ENCODE peak calls at places on chromosomes 7 and 10, in seven cellular contexts. V is coronary artery, Z is foreskin fibroblast, U is AG10803, T is GM23338, O is HCT116, C is bronchial epithelial cell. N is an unnamed sample.

GRCh38 chr10:78327778-78328591 is 294.3 kb downstream of the RPS24 start:
- DNase-seq in U (no peak), T (no peak), O (no peak), V (peak; percentile 41), C (no peak), Z (no peak), N (no peak)

GRCh38 chr10:75508239-75508813 is 76.9 kb downstream of the LRMDA start:
- DNase-seq in Z (peak; percentile 36), T (no peak), O (no peak), U (peak; percentile 93), C (peak; percentile 15), V (no peak), N (peak; percentile 81)

GRCh38 chr10:86520871-86521619 is 547 bp downstream of the WAPL start:
- DNase-seq in Z (peak; percentile 44), V (peak; percentile 77), O (peak; percentile 12), C (peak; percentile 42), U (peak; percentile 61), T (peak; percentile 69), N (peak; percentile 55)

GRCh38 chr7:30977896-30978564 is 14.3 kb downstream of the GHRHR start:
- DNase-seq in V (peak; percentile 62), T (peak; percentile 86), U (peak; percentile 12), C (peak; percentile 32), O (peak; percentile 33), Z (no peak), N (no peak)

GRCh38 chr10:114893248-114893647 is 44.7 kb upstream of the TRUB1 start:
- DNase-seq in U (no peak), C (no peak), V (no peak), O (peak; percentile 55), Z (no peak), T (no peak), N (no peak)

GRCh38 chr10:92830478-92831389 is 17.6 kb upstream of the EXOC6 start:
- DNase-seq in U (no peak), T (no peak), C (no peak), V (no peak), O (no peak), Z (no peak), N (no peak)

GRCh38 chr10:95391164-95391563 is 100.4 kb upstream of the PDLIM1 start:
- DNase-seq in U (no peak), O (no peak), V (no peak), T (no peak), Z (no peak), C (no peak), N (no peak)

GRCh38 chr7:111113263-111114017 is 22.5 kb downstream of the LRRN3 start:
- DNase-seq in V (no peak), O (no peak), C (peak; percentile 78), Z (peak; percentile 20), U (peak; percentile 52), T (no peak), N (peak; percentile 70)

GRCh38 chr7:101947899-101948298 is 130.5 kb downstream of the CUX1 start:
- DNase-seq in V (no peak), U (no peak), T (peak; percentile 56), O (no peak), Z (no peak), C (no peak), N (no peak)

GRCh38 chr7:144127714-144128334 is 4.8 kb downstream of the OR2A14 start:
- DNase-seq in Z (peak; percentile 18), C (peak; percentile 73), V (no peak), O (peak; percentile 85), T (peak; percentile 96), U (peak; percentile 69), N (peak; percentile 72)

GRCh38 chr10:82981137-82981723 is 1106.2 kb downstream of the NRG3 start:
- DNase-seq in T (no peak), O (no peak), V (no peak), U (peak; percentile 61), C (peak; percentile 0), Z (peak; percentile 17), N (peak; percentile 86)

GRCh38 chr7:148142660-148143248 is 447.8 kb upstream of the C7orf33 start:
- DNase-seq in T (peak; percentile 73), V (no peak), C (peak; percentile 30), Z (peak; percentile 0), U (peak; percentile 53), O (peak; percentile 21), N (peak; percentile 27)

GRCh38 chr7:3239291-3239691 is 61.8 kb upstream of the SDK1 start:
- DNase-seq in Z (no peak), U (no peak), C (peak; percentile 7), O (no peak), T (no peak), V (no peak), N (no peak)

GRCh38 chr7:102925962-102926825 is 13.4 kb downstream of the LRRC17 start:
- DNase-seq in T (no peak), O (no peak), Z (peak; percentile 47), V (no peak), C (no peak), U (peak; percentile 60), N (peak; percentile 36)

GRCh38 chr7:94584113-94584512 is 71.8 kb downstream of the SGCE start:
- DNase-seq in O (no peak), Z (peak; percentile 3), T (no peak), C (peak; percentile 20), V (no peak), U (peak; percentile 63), N (peak; percentile 24)

GRCh38 chr10:114550756-114551290 is 107.3 kb downstream of the ABLIM1 start:
- DNase-seq in T (peak; percentile 55), Z (no peak), C (peak; percentile 45), O (peak; percentile 32), U (peak; percentile 41), V (no peak), N (peak; percentile 55)

GRCh38 chr7:44325181-44325671 is at the start of gene CAMK2B:
- DNase-seq in C (no peak), T (peak; percentile 34), O (no peak), Z (no peak), V (no peak), U (no peak), N (no peak)

DNA sequence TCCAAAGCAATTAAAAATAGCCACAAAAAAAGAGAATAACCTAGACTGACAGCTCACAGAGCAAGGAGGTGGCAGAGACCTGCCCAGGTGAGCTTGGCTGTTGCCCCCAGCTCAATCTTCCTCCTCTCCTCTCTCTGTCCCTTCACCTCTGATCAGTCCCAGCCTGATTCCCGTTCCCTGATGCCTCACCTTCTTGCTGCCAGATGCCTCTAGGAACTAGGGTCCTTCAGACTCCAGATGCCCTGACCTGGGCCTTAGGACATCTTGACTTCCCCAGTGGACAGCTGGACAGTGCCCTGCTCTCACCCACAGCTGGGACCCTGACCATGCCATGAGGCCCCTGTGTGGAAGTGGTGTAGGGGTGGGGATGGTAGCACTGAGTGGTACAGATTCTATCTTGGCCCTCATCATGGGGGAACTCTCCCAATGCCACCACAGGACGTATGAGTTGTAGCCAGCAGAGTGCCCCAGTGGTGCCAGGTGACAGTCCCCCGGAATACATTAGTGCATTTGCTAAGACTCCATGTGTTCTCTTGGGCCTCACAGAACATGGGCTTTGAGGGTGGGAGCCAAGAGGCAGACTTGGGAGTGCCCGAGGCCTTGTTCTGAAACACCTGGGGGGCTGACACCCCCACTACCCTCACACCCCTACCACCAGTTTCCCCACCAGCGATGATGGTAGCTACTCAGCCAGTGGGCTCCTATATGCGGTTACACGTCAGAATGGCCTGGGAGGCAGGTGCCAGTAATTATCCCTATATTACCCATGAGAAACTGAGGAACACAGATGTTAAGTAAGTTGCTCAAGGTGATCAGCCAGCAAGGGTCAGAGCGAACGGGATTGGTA is 2.0 kb downstream of the DEPP1 start:
- DNase-seq in V (no peak), Z (no peak), T (no peak), C (no peak), O (no peak), U (no peak), N (no peak)
- H3K4me3 ChIP-seq in V (peak overlapping the region; percentile 83), Z (no peak overlapping the region), T (no peak overlapping the region), C (no peak overlapping the region), O (no peak overlapping the region), U (peak overlapping the region; percentile 79), N (no peak overlapping the region)

GRCh38 chr7:142323706-142324105 is 65.8 kb upstream of the PRSS58 start:
- DNase-seq in O (peak; percentile 36), U (no peak), T (peak; percentile 92), V (peak; percentile 68), C (peak; percentile 25), Z (no peak), N (no peak)

GRCh38 chr7:142321391-142321790 is 63.5 kb upstream of the PRSS58 start:
- DNase-seq in C (no peak), T (no peak), U (no peak), Z (no peak), O (no peak), V (peak; percentile 57), N (no peak)

GRCh38 chr7:142320883-142321282 is 63.0 kb upstream of the PRSS58 start:
- DNase-seq in V (peak; percentile 55), U (no peak), O (no peak), T (no peak), Z (no peak), C (no peak), N (no peak)

GRCh38 chr7:142319970-142320369 is 62.1 kb upstream of the PRSS58 start:
- DNase-seq in T (peak; percentile 70), O (no peak), C (peak; percentile 10), V (no peak), Z (no peak), U (no peak), N (no peak)
- TF ChIP-seq CTCF in T (peak; percentile 79), O (peak; percentile 72), C (peak; percentile 34), V (no peak), Z (peak; percentile 24), U (no peak), N (peak; percentile 47)

GRCh38 chr10:30187010-30187409 is 127.6 kb upstream of the JCAD start:
- DNase-seq in V (no peak), O (no peak), T (no peak), C (no peak), U (no peak), Z (no peak), N (no peak)

GRCh38 chr10:30185916-30186315 is 126.5 kb upstream of the JCAD start:
- DNase-seq in C (peak; percentile 94), Z (peak; percentile 81), T (no peak), V (no peak), O (no peak), U (peak; percentile 92), N (peak; percentile 91)

GRCh38 chr10:30188101-30188500 is 128.7 kb upstream of the JCAD start:
- DNase-seq in V (no peak), C (no peak), T (no peak), O (no peak), Z (no peak), U (peak; percentile 31), N (no peak)

GRCh38 chr10:30184397-30185033 is 125.1 kb upstream of the JCAD start:
- DNase-seq in Z (no peak), V (no peak), C (no peak), U (peak; percentile 20), O (no peak), T (no peak), N (peak; percentile 42)

GRCh38 chr10:30186371-30186875 is 127.0 kb upstream of the JCAD start:
- DNase-seq in C (no peak), Z (no peak), V (no peak), T (peak; percentile 11), O (no peak), U (peak; percentile 8), N (no peak)
- H3K4me3 ChIP-seq in C (no peak overlapping the region), Z (no peak overlapping the region), V (peak overlapping the region; percentile 16), T (no peak overlapping the region), O (peak overlapping the region; percentile 25), U (no peak overlapping the region), N (no peak overlapping the region)

DNA sequence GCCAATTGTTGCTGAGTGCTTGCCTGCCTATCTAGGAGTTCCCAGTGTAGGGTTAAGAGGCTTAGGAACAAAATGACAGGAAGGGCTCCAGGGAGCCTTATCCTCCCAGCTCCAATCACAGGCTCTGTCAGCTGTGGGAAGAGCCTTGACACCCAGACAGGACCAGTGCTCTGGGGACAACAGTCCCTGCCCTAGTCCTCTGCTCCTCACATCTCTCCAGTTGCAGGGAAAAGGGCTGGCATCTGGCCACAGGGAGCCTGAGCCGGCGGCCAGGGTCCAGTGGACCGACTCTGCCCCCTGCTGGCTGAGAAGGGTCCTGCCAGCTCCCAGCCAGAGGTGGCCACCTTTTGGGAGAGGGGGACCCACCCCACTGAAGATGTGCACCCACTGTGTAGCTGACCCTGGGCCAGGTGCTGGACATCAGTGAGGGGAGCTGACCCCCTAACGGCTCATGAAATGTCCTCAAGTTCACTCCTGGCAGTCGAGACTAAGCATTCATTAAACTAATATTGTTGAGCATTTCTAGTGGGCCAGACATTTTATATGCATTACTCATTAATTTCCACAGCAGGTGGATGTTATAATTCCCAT is 17.6 kb downstream of the DNAJB12 start:
- DNase-seq in U (peak; percentile 50), O (no peak), V (peak; percentile 90), C (peak; percentile 50), Z (peak; percentile 53), T (peak; percentile 76), N (peak; percentile 80)
- TF ChIP-seq CTCF in U (peak; percentile 81), O (peak; percentile 96), V (peak; percentile 95), C (peak; percentile 99), Z (peak; percentile 96), T (peak; percentile 91), N (peak; percentile 99)

N was measured in astrocyte of the spinal cord.